ENCODE peak calls at places on chromosomes 12 and 14, in six cellular contexts. Z is psoas muscle, T is GM13977, X is brain microvascular endothelial cell, N is activated gamma-delta T cell, P is H4. Q is an unnamed sample.

GRCh38 chr12:61854902-61855301 is 405.3 kb upstream of the USP15 start:
- DNase-seq in Z (no peak), T (no peak), X (no peak), N (no peak), P (no peak), Q (no peak)

GRCh38 chr12:98402081-98402480 is 113.3 kb upstream of the TMPO start:
- DNase-seq in Z (no peak), T (no peak), X (no peak), N (no peak), P (no peak), Q (no peak)

GRCh38 chr12:14554281-14555008 is 13.2 kb downstream of the PLBD1 start:
- DNase-seq in Z (peak; percentile 81), T (no peak), X (peak; percentile 1), N (no peak), P (peak; percentile 22), Q (peak; percentile 94)

GRCh38 chr14:94380225-94381148 is 7.9 kb downstream of the SERPINA1 start:
- DNase-seq in Z (no peak), T (no peak), X (no peak), N (no peak), P (no peak), Q (no peak)

GRCh38 chr12:110001596-110001995 is 2.4 kb downstream of the ANKRD13A start:
- DNase-seq in Z (no peak), T (no peak), X (peak; percentile 31), N (no peak), P (no peak), Q (no peak)

GRCh38 chr14:71551291-71551955 is 380.8 kb upstream of the RGS6 start:
- DNase-seq in Z (no peak), T (no peak), X (no peak), N (no peak), P (no peak), Q (no peak)

GRCh38 chr12:54028324-54029201 is at the start of gene HOXC6:
- DNase-seq in Z (peak; percentile 65), T (no peak), X (no peak), N (no peak), P (no peak), Q (no peak)

GRCh38 chr12:57260366-57260765 is 9.4 kb upstream of the STAC3 start:
- DNase-seq in Z (no peak), T (no peak), X (no peak), N (no peak), P (no peak), Q (no peak)

GRCh38 chr14:62126885-62127478 is 364.8 kb downstream of the SNAPC1 start:
- DNase-seq in Z (no peak), T (peak; percentile 38), X (peak; percentile 50), N (no peak), P (peak; percentile 54), Q (no peak)

GRCh38 chr14:22271838-22272237 is 317.2 kb downstream of the DAD1 start:
- DNase-seq in Z (no peak), T (no peak), X (no peak), N (no peak), P (no peak), Q (no peak)

GRCh38 chr12:57605308-57606015 is 838 bp downstream of the DTX3 start:
- DNase-seq in Z (no peak), T (no peak), X (no peak), N (no peak), P (no peak), Q (no peak)

GRCh38 chr14:63616015-63616414 is 25.7 kb downstream of the WDR89 start:
- DNase-seq in Z (no peak), T (no peak), X (no peak), N (no peak), P (no peak), Q (no peak)

GRCh38 chr12:131643581-131644452 is 67.1 kb upstream of the SFSWAP start:
- DNase-seq in Z (no peak), T (peak; percentile 11), X (no peak), N (no peak), P (no peak), Q (no peak)

GRCh38 chr12:62732861-62733427 is 202.0 kb downstream of the PPM1H start:
- DNase-seq in Z (no peak), T (no peak), X (peak; percentile 88), N (no peak), P (peak; percentile 64), Q (no peak)